ENCODE peak calls at places on chromosomes 2 and 18, in eight cellular contexts. X is HepG2, J is GM12892, Z is GM12878, H is prostate gland, O is K562, F is transverse colon, P is HL-60. T is an unnamed sample.

GRCh38 chr18:44973282-44973681 is 292.6 kb downstream of the SETBP1 start:
- DNase-seq in H (no peak), X (no peak), J (no peak), Z (no peak), F (no peak), O (no peak), P (no peak), T (no peak)

GRCh38 chr2:215145611-215146010 is 7.2 kb upstream of the ABCA12 start:
- DNase-seq in P (peak; percentile 7), X (no peak), Z (no peak), O (no peak), H (no peak), F (no peak), J (no peak), T (no peak)

GRCh38 chr18:75209952-75210261 is 690 bp upstream of the TSHZ1 start:
- DNase-seq in J (no peak), P (no peak), X (no peak), Z (no peak), F (no peak), O (no peak), H (no peak), T (no peak)

GRCh38 chr2:3463156-3463835 is 56.0 kb downstream of the ADI1 start:
- DNase-seq in P (no peak), Z (no peak), X (no peak), J (no peak), F (no peak), H (no peak), O (no peak), T (no peak)

GRCh38 chr2:38554973-38555595 is 47.6 kb downstream of the HNRNPLL start:
- DNase-seq in X (peak; percentile 50), O (peak; percentile 22), Z (no peak), P (no peak), H (no peak), J (no peak), F (no peak), T (no peak)

GRCh38 chr2:237222178-237222577 is 136.5 kb downstream of the COPS8 start:
- DNase-seq in O (no peak), H (no peak), Z (no peak), P (no peak), X (no peak), J (no peak), F (no peak), T (no peak)

GRCh38 chr2:30716117-30716900 is 90.9 kb downstream of the CAPN13 start:
- DNase-seq in O (no peak), Z (no peak), F (no peak), P (no peak), H (no peak), X (no peak), J (no peak), T (no peak)

GRCh38 chr2:65390134-65390533 is 42.3 kb downstream of the SPRED2 start:
- DNase-seq in P (no peak), J (no peak), X (no peak), O (no peak), F (peak; percentile 71), H (no peak), Z (peak; percentile 71), T (no peak)

GRCh38 chr2:147937744-147938349 is 82.7 kb downstream of the ORC4 start:
- DNase-seq in J (no peak), F (no peak), X (peak; percentile 40), H (no peak), P (peak; percentile 5), O (peak; percentile 42), Z (no peak), T (no peak)

GRCh38 chr18:49907346-49907929 is 94.1 kb upstream of the ACAA2 start:
- DNase-seq in X (peak; percentile 20), F (no peak), H (no peak), J (no peak), O (no peak), P (no peak), Z (no peak), T (no peak)

GRCh38 chr2:54435325-54435724 is 20.8 kb upstream of the SPTBN1 start:
- DNase-seq in Z (no peak), H (no peak), F (no peak), O (no peak), J (no peak), P (no peak), X (no peak), T (no peak)

GRCh38 chr2:57959380-57959779 is 87.2 kb upstream of the VRK2 start:
- DNase-seq in H (no peak), Z (no peak), F (no peak), J (no peak), O (no peak), X (no peak), P (no peak), T (no peak)

GRCh38 chr2:70280242-70280798 is 13.2 kb downstream of the SNRPG start:
- DNase-seq in H (no peak), Z (no peak), F (no peak), X (no peak), P (no peak), O (no peak), J (no peak), T (no peak)

GRCh38 chr18:9627642-9628041 is 13.3 kb upstream of the PPP4R1 start:
- DNase-seq in H (no peak), Z (no peak), F (no peak), J (no peak), X (no peak), P (no peak), O (no peak), T (no peak)

GRCh38 chr2:3423492-3424170 is 44.1 kb downstream of the TRAPPC12 start:
- DNase-seq in Z (peak; percentile 8), X (peak; percentile 83), O (peak; percentile 77), H (peak; percentile 39), J (peak; percentile 43), P (peak; percentile 52), F (peak; percentile 72), T (peak; percentile 34)

GRCh38 chr2:101759162-101759561 is 61.7 kb downstream of the MAP4K4 start:
- DNase-seq in F (no peak), P (no peak), Z (no peak), H (no peak), J (no peak), O (no peak), X (no peak), T (no peak)

GRCh38 chr2:200863655-200864205 is 728 bp downstream of the CLK1 start:
- DNase-seq in O (no peak), F (peak; percentile 23), H (no peak), X (no peak), J (no peak), Z (no peak), P (no peak), T (no peak)

GRCh38 chr2:160635488-160635887 is 141.9 kb upstream of the RBMS1 start:
- DNase-seq in Z (no peak), O (no peak), J (no peak), F (no peak), X (no peak), P (no peak), H (no peak), T (no peak)

GRCh38 chr2:70002241-70002896 is 40.9 kb upstream of the ASPRV1 start:
- DNase-seq in J (no peak), F (no peak), Z (no peak), X (no peak), P (peak; percentile 57), H (no peak), O (peak; percentile 7), T (no peak)

GRCh38 chr2:233210843-233211600 is 40.5 kb upstream of the ATG16L1 start:
- DNase-seq in O (no peak), H (peak; percentile 74), F (peak; percentile 63), X (no peak), Z (no peak), J (no peak), P (no peak), T (peak; percentile 83)

GRCh38 chr2:49973917-49974368 is 819.6 kb upstream of the FSHR start:
- DNase-seq in H (peak; percentile 37), X (no peak), F (peak; percentile 23), P (no peak), Z (no peak), J (no peak), O (no peak), T (peak; percentile 46)

GRCh38 chr2:68837164-68837860 is 33.9 kb downstream of the BMP10 start:
- DNase-seq in H (no peak), X (peak; percentile 55), O (peak; percentile 64), F (peak; percentile 78), J (peak; percentile 32), Z (peak; percentile 13), P (peak; percentile 54), T (no peak)
- TF ChIP-seq POLR2AphosphoS5 in H (no peak), X (no peak), O (no peak), F (no peak), J (no peak), Z (no peak), P (peak; percentile 28), T (no peak)

DNA sequence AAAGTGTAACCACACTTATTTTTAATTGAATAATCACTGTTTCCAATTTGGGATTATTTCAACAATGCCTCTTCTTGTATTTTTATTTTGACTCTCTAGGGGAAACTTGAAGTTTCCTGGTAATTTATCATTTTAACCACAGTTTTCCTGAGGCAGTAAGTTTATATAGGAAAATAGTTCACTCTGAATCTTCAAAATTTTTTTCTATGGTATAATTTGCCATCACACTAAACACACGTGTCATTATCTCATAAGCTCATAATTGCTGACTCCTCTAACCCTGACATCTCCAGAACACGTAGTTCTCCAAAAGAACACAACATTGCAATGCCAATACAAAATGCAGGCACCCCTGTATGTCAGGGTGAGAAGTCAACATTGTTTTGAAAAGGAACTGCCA is 102.2 kb upstream of the FZD7 start:
- DNase-seq in H (no peak), P (no peak), F (no peak), X (no peak), O (no peak), J (no peak), Z (no peak), T (no peak)
- TF ChIP-seq POLR2AphosphoS5 in H (no peak), P (no peak), F (no peak), X (no peak), O (no peak), J (no peak), Z (no peak), T (no peak)

DNA sequence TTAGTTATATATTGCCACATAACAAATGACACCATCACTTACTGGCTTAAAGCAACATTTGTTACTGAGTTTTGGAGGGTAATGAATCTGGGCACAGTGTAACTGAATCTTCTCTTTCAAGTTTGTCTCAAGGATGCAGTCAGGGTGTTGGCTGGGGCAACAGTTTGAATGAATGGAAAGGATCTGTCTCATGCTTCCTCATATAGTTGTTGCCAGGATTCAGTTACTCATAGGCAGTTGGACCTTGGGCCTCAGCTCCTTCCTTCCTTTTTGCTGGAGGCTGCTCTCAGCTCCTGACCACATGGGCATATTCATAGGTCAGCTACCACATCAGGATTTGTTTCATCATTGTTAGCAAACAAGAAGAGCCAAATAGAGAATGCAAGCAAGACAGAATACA is 466.1 kb upstream of the MC4R start:
- DNase-seq in J (no peak), X (no peak), O (no peak), F (no peak), P (no peak), H (no peak), Z (no peak), T (no peak)
- TF ChIP-seq POLR2AphosphoS5 in J (no peak), X (no peak), O (no peak), F (no peak), P (no peak), H (no peak), Z (no peak), T (no peak)

DNA sequence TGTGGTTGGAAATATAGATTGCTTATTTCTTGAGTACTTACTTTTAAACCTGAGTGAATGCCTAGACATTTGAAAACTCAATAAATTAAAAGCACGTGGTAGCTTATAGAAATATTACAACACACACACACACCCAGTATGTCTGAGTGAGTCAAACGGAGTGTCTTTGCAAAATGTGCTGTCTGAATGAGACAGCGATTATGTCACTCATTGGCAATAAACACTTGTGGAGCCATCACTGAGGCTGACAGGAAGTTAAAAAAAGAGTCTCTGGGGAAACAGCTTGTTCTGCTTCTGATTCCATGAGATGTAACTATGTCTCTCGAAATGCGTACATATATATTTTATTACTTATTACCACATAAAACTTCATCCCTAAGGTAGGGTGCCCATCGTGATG is 22.3 kb upstream of the VPS4B start:
- DNase-seq in F (no peak), J (no peak), Z (no peak), H (no peak), X (no peak), P (peak; percentile 95), O (no peak), T (no peak)
- TF ChIP-seq POLR2AphosphoS5 in F (no peak), J (no peak), Z (no peak), H (no peak), X (no peak), P (peak; percentile 64), O (no peak), T (no peak)

T was measured in breast epithelium.